ENCODE peak calls at places on chromosome 14, in ten cellular contexts. P is adipocyte; L is stimulated activated CD4-positive, alpha-beta T cell treated with anti-CD3 and anti-CD28 coated beads, TNF-alpha, amount 100 ng/mL, for 1 hour; C is activated naive CD4-positive, alpha-beta T cell treated with Interleukin-2 at 50 U/mL for 16 hours; I is Caki2; W is stimulated activated CD8-positive, alpha-beta memory T cell treated with anti-CD3 and anti-CD28 coated beads, Interleukin-15, amount 100 ng/mL, for 48 hours; V is NCI-H510A treated with DMSO at 0.1 percent for 48 hours; S is foreskin keratinocyte; B is RPMI8226; X is uterus. R is an unnamed sample.

GRCh38 chr14:99561827-99562226 is 42.2 kb downstream of the CCDC85C start:
- DNase-seq in P (no peak), L (no peak), C (no peak), I (no peak), W (no peak), V (no peak), S (no peak), B (no peak), X (no peak), R (no peak)

GRCh38 chr14:33110737-33111443 is 172.2 kb downstream of the NPAS3 start:
- DNase-seq in P (no peak), L (no peak), C (no peak), I (no peak), W (no peak), V (no peak), S (no peak), B (peak), X (no peak), R (no peak)

GRCh38 chr14:72665259-72665658 is 228.6 kb downstream of the DPF3 start:
- DNase-seq in P (peak), L (no peak), C (no peak), I (peak), W (no peak), V (no peak), S (peak), B (no peak), X (no peak), R (peak)

GRCh38 chr14:64401923-64402322 is 13.8 kb downstream of the MTHFD1 start:
- DNase-seq in P (no peak), L (no peak), C (no peak), I (no peak), W (no peak), V (no peak), S (no peak), B (no peak), X (no peak), R (no peak)

GRCh38 chr14:75667099-75667498 is 6.1 kb downstream of the TTLL5 start:
- DNase-seq in P (no peak), L (no peak), C (no peak), I (no peak), W (no peak), V (no peak), S (no peak), B (no peak), X (no peak), R (no peak)

GRCh38 chr14:104291123-104292000 is 153.0 kb downstream of the KIF26A start:
- DNase-seq in P (no peak), L (no peak), C (no peak), I (no peak), W (no peak), V (peak), S (no peak), B (no peak), X (no peak), R (no peak)

GRCh38 chr14:106277503-106277902 is 751.1 kb downstream of the TMEM121 start:
- DNase-seq in P (no peak), L (no peak), C (peak), I (no peak), W (no peak), V (no peak), S (no peak), B (no peak), X (no peak), R (no peak)

GRCh38 chr14:61663312-61663974 is 31.9 kb upstream of the HIF1A start:
- DNase-seq in P (peak), L (no peak), C (no peak), I (no peak), W (no peak), V (no peak), S (no peak), B (no peak), X (no peak), R (no peak)

GRCh38 chr14:97021571-97022171 is 224.5 kb downstream of the VRK1 start:
- DNase-seq in P (no peak), L (no peak), C (no peak), I (no peak), W (no peak), V (no peak), S (no peak), B (no peak), X (no peak), R (no peak)

GRCh38 chr14:101820283-101820798 is 58.8 kb downstream of the PPP2R5C start:
- DNase-seq in P (no peak), L (no peak), C (peak), I (no peak), W (no peak), V (no peak), S (no peak), B (no peak), X (no peak), R (no peak)

GRCh38 chr14:99035712-99036593 is 236.0 kb downstream of the BCL11B start:
- DNase-seq in P (peak), L (no peak), C (no peak), I (peak), W (no peak), V (no peak), S (peak), B (no peak), X (peak), R (no peak)

R was measured in epithelial cell of proximal tubule.